ENCODE peak calls at places on chromosomes 3 and 15, in ten cellular contexts. G is activated T-cell treated with anti-CD3 and anti-CD28 coated beads for 48 hours; R is iPS DF 6.9; N is type B pancreatic cell; U is C1 segment of cervical spinal cord; O is NCI-H2227 treated with DMSO at 0.1 percent for 48 hours; V is HFF-Myc; K is choroid plexus epithelial cell; X is activated CD4-positive, alpha-beta T cell treated with anti-CD3 and anti-CD28 coated beads for 24 hours; C is omental fat pad. I is an unnamed sample.

GRCh38 chr3:152121292-152121654 is 147.5 kb upstream of the MBNL1 start:
- DNase-seq in K (peak), C (no peak), U (no peak), X (no peak), O (no peak), V (peak), R (no peak), N (no peak), G (no peak), I (peak)

GRCh38 chr3:66236281-66236680 is 15.5 kb downstream of the SLC25A26 start:
- DNase-seq in U (no peak), R (peak), V (no peak), N (no peak), G (no peak), X (no peak), O (peak), K (peak), C (no peak), I (no peak)

GRCh38 chr3:57060089-57060829 is at the start of gene SPATA12:
- DNase-seq in K (peak), N (no peak), X (no peak), O (peak), U (peak), R (peak), G (no peak), C (no peak), V (peak), I (peak)

GRCh38 chr3:146640955-146641867 is 36.1 kb upstream of the PLSCR5 start:
- DNase-seq in G (no peak), U (no peak), X (no peak), N (no peak), O (no peak), C (no peak), K (peak), R (no peak), V (peak), I (peak)

GRCh38 chr3:140467104-140467577 is 210.7 kb upstream of the TRIM42 start:
- DNase-seq in R (no peak), N (no peak), O (no peak), X (no peak), C (no peak), G (no peak), U (no peak), K (peak), V (no peak), I (no peak)

GRCh38 chr3:4323246-4324027 is 20.3 kb downstream of the SETMAR start:
- DNase-seq in U (no peak), C (no peak), R (no peak), G (no peak), K (no peak), V (no peak), O (no peak), N (no peak), X (no peak), I (no peak)

GRCh38 chr15:46277451-46277850 is 642.6 kb downstream of the SQOR start:
- DNase-seq in X (no peak), U (no peak), V (no peak), C (no peak), R (no peak), O (no peak), G (no peak), K (no peak), N (no peak), I (no peak)

GRCh38 chr3:113557374-113557773 is 25.0 kb downstream of the SIDT1 start:
- DNase-seq in K (peak), N (no peak), R (no peak), O (no peak), V (peak), G (no peak), X (no peak), U (no peak), C (no peak), I (peak)

GRCh38 chr3:119912220-119912619 is 130.3 kb downstream of the NR1I2 start:
- DNase-seq in V (no peak), G (no peak), X (no peak), R (no peak), C (no peak), O (no peak), N (no peak), K (no peak), U (no peak), I (no peak)

I was measured in IMR-90.